ENCODE peak calls at places on chromosomes 12 and 14, in eight cellular contexts. A is ovary, S is stomach, Z is transverse colon, R is A549, O is K562, M is suprapubic skin, Q is SK-N-SH. T is an unnamed sample.

GRCh38 chr14:28651148-28651547 is 115.4 kb upstream of the FOXG1 start:
- DNase-seq in M (no peak), R (no peak), A (no peak), Z (no peak), S (no peak), Q (no peak), O (no peak), T (no peak)

GRCh38 chr12:9041321-9041720 is 52.0 kb downstream of the KLRG1 start:
- DNase-seq in Q (no peak), R (no peak), A (no peak), M (no peak), Z (no peak), O (no peak), S (no peak), T (no peak)

GRCh38 chr12:120140603-120141002 is 24.1 kb upstream of the RAB35 start:
- DNase-seq in Z (no peak), Q (no peak), O (no peak), M (no peak), A (no peak), S (no peak), R (no peak), T (no peak)

GRCh38 chr14:25833341-25834121 is 764.3 kb downstream of the NOVA1 start:
- DNase-seq in S (peak; percentile 27), M (no peak), Z (peak; percentile 11), O (peak; percentile 3), A (no peak), R (peak; percentile 14), Q (peak; percentile 3), T (no peak)

GRCh38 chr14:102795060-102795925 is 18.0 kb downstream of the TRAF3 start:
- DNase-seq in Z (peak; percentile 70), M (no peak), R (peak; percentile 76), Q (no peak), O (no peak), S (peak; percentile 66), A (no peak), T (peak; percentile 36)

GRCh38 chr12:28082101-28082500 is 108.2 kb upstream of the CCDC91 start:
- DNase-seq in Q (no peak), A (no peak), O (no peak), R (no peak), M (no peak), S (no peak), Z (no peak), T (no peak)

GRCh38 chr14:21268612-21269251 is 510 bp downstream of the HNRNPC start:
- DNase-seq in Q (no peak), M (no peak), R (peak; percentile 78), A (peak; percentile 20), Z (peak; percentile 34), S (peak; percentile 30), O (peak; percentile 41), T (peak; percentile 61)

GRCh38 chr12:108312885-108313203 is 26.3 kb downstream of the CMKLR1 start:
- DNase-seq in Q (peak; percentile 84), R (no peak), M (no peak), O (no peak), Z (no peak), S (no peak), A (no peak), T (no peak)

GRCh38 chr14:99884834-99885648 is 91.8 kb downstream of the EML1 start:
- DNase-seq in Q (peak; percentile 69), Z (no peak), O (peak; percentile 44), A (peak; percentile 23), S (no peak), M (no peak), R (peak; percentile 69), T (peak; percentile 68)

GRCh38 chr14:93788557-93789365 is 476 bp upstream of the PRIMA1 start:
- DNase-seq in S (peak; percentile 58), R (peak; percentile 41), O (no peak), Q (peak; percentile 90), M (no peak), A (peak; percentile 47), Z (peak; percentile 29), T (no peak)

GRCh38 chr12:42507589-42507988 is 82.0 kb downstream of the PRICKLE1 start:
- DNase-seq in Z (no peak), A (no peak), M (no peak), Q (peak; percentile 38), O (no peak), S (no peak), R (no peak), T (no peak)

GRCh38 chr12:46558696-46559095 is 186.1 kb upstream of the SLC38A2 start:
- DNase-seq in A (no peak), Z (no peak), S (no peak), R (no peak), Q (no peak), M (no peak), O (no peak), T (no peak)
- TF ChIP-seq EP300 in A (no peak), Z (no peak), S (no peak), R (no peak), Q (no peak), M (no peak), O (no peak), T (no peak)

GRCh38 chr12:15336772-15337553 is 14.7 kb downstream of the PTPRO start:
- DNase-seq in Q (no peak), Z (no peak), S (no peak), A (no peak), O (no peak), M (no peak), R (peak; percentile 30), T (no peak)
- TF ChIP-seq EP300 in Q (no peak), Z (no peak), S (no peak), A (no peak), O (no peak), M (no peak), R (no peak), T (no peak)

DNA sequence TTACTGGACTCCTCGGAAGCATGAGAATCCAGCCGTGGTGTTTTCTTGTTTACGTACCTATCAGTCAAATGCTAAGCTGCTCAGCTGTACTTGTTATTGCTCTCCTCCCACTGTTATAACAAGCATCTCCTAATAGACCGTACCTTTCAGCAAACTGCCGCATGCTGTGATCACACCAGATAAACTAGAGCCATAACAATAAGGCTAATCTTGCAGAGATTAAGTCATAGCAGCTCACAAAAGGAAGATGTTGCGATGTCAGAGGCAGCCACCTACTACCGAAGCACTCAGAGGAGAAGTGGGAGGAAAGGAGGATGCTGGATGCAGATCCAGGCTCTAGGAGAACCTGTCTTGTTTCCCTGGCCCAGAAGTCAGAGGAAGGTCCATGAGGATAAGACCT is 196.0 kb downstream of the GALC start:
- DNase-seq in O (no peak), M (no peak), Q (no peak), S (no peak), Z (no peak), A (no peak), R (no peak), T (no peak)
- TF ChIP-seq EP300 in O (no peak), M (no peak), Q (no peak), S (no peak), Z (no peak), A (no peak), R (no peak), T (no peak)

DNA sequence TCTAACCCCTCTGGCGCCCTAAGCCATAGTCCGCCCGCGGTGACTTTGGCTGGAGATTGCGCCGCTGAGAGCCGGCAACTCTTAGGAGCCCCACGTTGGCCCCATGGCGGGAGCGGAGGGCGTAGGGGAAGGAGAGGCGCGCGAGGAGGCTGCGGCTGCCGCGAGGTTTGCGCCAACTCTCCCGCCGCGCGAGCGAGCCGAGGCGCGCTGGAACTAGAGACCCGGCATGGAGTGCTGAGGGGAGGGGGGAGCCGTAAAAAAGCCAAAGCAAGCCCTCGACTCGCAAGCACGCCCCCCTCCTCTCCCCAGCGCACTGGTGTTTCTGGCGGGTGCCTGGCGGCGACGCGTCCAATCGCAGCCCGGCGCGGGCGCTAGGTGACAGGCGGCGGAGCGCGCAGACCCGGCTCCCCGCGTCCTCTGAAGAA is at the start of gene SYT10:
- DNase-seq in S (no peak), Z (no peak), R (no peak), A (no peak), O (peak; percentile 53), Q (peak; percentile 26), M (no peak), T (no peak)
- TF ChIP-seq EP300 in S (no peak), Z (no peak), R (no peak), A (no peak), O (no peak), Q (no peak), M (no peak), T (no peak)

GRCh38 chr12:66694666-66695065 is 15.8 kb upstream of the GRIP1 start:
- DNase-seq in Q (no peak), O (no peak), R (no peak), S (no peak), A (no peak), M (no peak), Z (no peak), T (no peak)

GRCh38 chr12:66692170-66692569 is 13.3 kb upstream of the GRIP1 start:
- DNase-seq in R (no peak), A (no peak), Z (no peak), Q (no peak), O (no peak), M (no peak), S (no peak), T (no peak)

GRCh38 chr12:66695130-66695529 is 16.3 kb upstream of the GRIP1 start:
- DNase-seq in M (no peak), A (no peak), O (no peak), S (peak; percentile 28), R (no peak), Q (no peak), Z (no peak), T (no peak)

GRCh38 chr12:66692986-66693385 is 14.1 kb upstream of the GRIP1 start:
- DNase-seq in A (no peak), M (no peak), S (no peak), Q (no peak), O (no peak), R (no peak), Z (no peak), T (no peak)

DNA sequence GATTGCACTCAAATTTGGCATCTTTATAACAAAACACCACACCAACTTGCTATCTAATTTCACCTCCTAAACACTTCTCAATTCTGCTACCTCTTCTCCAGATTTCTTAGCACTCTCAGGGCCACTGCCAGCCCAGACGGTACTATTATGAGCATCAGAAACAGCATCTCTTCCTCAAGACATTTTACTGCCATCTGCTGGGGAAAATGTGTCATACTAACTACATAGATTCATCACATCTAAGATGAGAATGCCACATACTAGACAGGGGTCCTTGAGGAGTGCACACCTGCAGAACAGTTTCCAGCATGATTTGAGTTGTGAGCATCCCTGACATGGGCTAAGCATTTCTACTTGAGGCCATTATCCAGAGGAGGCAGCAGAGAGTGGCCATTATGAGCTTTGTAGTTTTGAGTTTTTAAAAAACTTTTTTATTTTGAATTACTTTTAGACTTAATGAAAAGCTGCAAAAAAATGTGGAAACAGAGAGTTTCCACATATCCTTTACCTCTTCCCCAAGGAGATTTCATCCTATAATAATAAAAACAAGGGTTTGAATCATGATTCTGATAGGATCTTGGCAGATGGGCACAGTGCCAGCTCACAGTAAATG is 15.1 kb upstream of the GRIP1 start:
- DNase-seq in M (no peak), Z (no peak), O (peak; percentile 48), Q (peak; percentile 15), S (no peak), A (no peak), R (peak; percentile 80), T (peak; percentile 78)
- TF ChIP-seq EP300 in M (no peak), Z (no peak), O (no peak), Q (no peak), S (no peak), A (no peak), R (no peak), T (no peak)

T was measured in tibial nerve.